ENCODE peak calls at places on chromosome 3, in ten cellular contexts. F is heart left ventricle; R is activated CD8-positive, alpha-beta memory T cell treated with anti-CD3 and anti-CD28 coated beads for 24 hours; Y is stimulated activated CD8-positive, alpha-beta memory T cell treated with anti-CD3 and anti-CD28 coated beads, Interleukin-4, amount 100 ng/mL, for 1 hour; B is uterus; E is fibroblast of the conjunctiva; Q is GDM1; H is A673; Z is caudate nucleus; J is hypothalamus. D is an unnamed sample.

GRCh38 chr3:106261396-106261795 is 392.6 kb upstream of the CBLB start:
- DNase-seq in F (no peak), R (no peak), Y (no peak), B (no peak), E (no peak), Q (no peak), H (no peak), Z (no peak), J (no peak), D (no peak)

GRCh38 chr3:14403636-14404395 is 1.4 kb downstream of the SLC6A6 start:
- DNase-seq in F (peak), R (no peak), Y (no peak), B (peak), E (no peak), Q (no peak), H (peak), Z (no peak), J (no peak), D (no peak)

GRCh38 chr3:10437995-10438901 is 67.1 kb downstream of the ATP2B2 start:
- DNase-seq in F (peak), R (no peak), Y (no peak), B (no peak), E (no peak), Q (no peak), H (peak), Z (no peak), J (no peak), D (no peak)

GRCh38 chr3:24773798-24774197 is 279.1 kb upstream of the THRB start:
- DNase-seq in F (peak), R (no peak), Y (no peak), B (peak), E (peak), Q (peak), H (peak), Z (peak), J (no peak), D (no peak)

GRCh38 chr3:50126287-50127211 is 28.6 kb upstream of the SEMA3F start:
- DNase-seq in F (no peak), R (no peak), Y (no peak), B (no peak), E (no peak), Q (no peak), H (no peak), Z (no peak), J (no peak), D (no peak)

GRCh38 chr3:180970931-180971330 is 18.6 kb downstream of the DNAJC19 start:
- DNase-seq in F (no peak), R (no peak), Y (no peak), B (no peak), E (no peak), Q (no peak), H (no peak), Z (no peak), J (no peak), D (no peak)

GRCh38 chr3:135050536-135050935 is 255.5 kb downstream of the EPHB1 start:
- DNase-seq in F (no peak), R (no peak), Y (no peak), B (no peak), E (no peak), Q (no peak), H (no peak), Z (no peak), J (no peak), D (no peak)

GRCh38 chr3:194062825-194063224 is 73.1 kb upstream of the HES1 start:
- DNase-seq in F (no peak), R (no peak), Y (no peak), B (no peak), E (no peak), Q (no peak), H (no peak), Z (no peak), J (no peak), D (no peak)

GRCh38 chr3:155809181-155809580 is 3.1 kb upstream of the C3orf33 start:
- DNase-seq in F (no peak), R (no peak), Y (no peak), B (no peak), E (no peak), Q (no peak), H (no peak), Z (no peak), J (no peak), D (no peak)

GRCh38 chr3:42025388-42026138 is 63.7 kb upstream of the ULK4 start:
- DNase-seq in F (peak), R (peak), Y (no peak), B (peak), E (peak), Q (peak), H (peak), Z (peak), J (peak), D (peak)

GRCh38 chr3:133864616-133865015 is 31.1 kb downstream of the RAB6B start:
- DNase-seq in F (no peak), R (no peak), Y (no peak), B (no peak), E (no peak), Q (no peak), H (no peak), Z (no peak), J (no peak), D (no peak)

GRCh38 chr3:127450331-127450730 is 140.2 kb downstream of the TPRA1 start:
- DNase-seq in F (no peak), R (no peak), Y (no peak), B (peak), E (no peak), Q (no peak), H (no peak), Z (no peak), J (no peak), D (peak)

GRCh38 chr3:46667657-46668056 is 25.8 kb downstream of the ALS2CL start:
- DNase-seq in F (peak), R (no peak), Y (no peak), B (no peak), E (no peak), Q (no peak), H (no peak), Z (no peak), J (no peak), D (no peak)

GRCh38 chr3:134340362-134340997 is 33.8 kb downstream of the AMOTL2 start:
- DNase-seq in F (no peak), R (no peak), Y (no peak), B (no peak), E (no peak), Q (no peak), H (no peak), Z (no peak), J (no peak), D (no peak)

GRCh38 chr3:60096403-60096802 is 1046.6 kb upstream of the CFAP20DC start:
- DNase-seq in F (no peak), R (no peak), Y (no peak), B (no peak), E (no peak), Q (no peak), H (no peak), Z (no peak), J (no peak), D (no peak)

GRCh38 chr3:178048768-178049167 is 487.5 kb upstream of the KCNMB2 start:
- DNase-seq in F (no peak), R (no peak), Y (no peak), B (no peak), E (no peak), Q (no peak), H (peak), Z (no peak), J (no peak), D (no peak)

GRCh38 chr3:195012100-195012499 is 258.9 kb downstream of the XXYLT1 start:
- DNase-seq in F (no peak), R (no peak), Y (no peak), B (no peak), E (no peak), Q (no peak), H (no peak), Z (no peak), J (no peak), D (no peak)

GRCh38 chr3:143267984-143268383 is 148.4 kb downstream of the CHST2 start:
- DNase-seq in F (no peak), R (no peak), Y (no peak), B (no peak), E (no peak), Q (no peak), H (no peak), Z (no peak), J (no peak), D (no peak)